ENCODE peak calls at places on chromosome 19, in ten cellular contexts. X, K, B, I, E, Y, W, U, D and C are unnamed samples.

GRCh38 chr19:49056101-49056901 is 1.2 kb downstream of the CGB7 start:
- DNase-seq in B (peak; percentile 53), D (peak; percentile 84), U (peak; percentile 36), W (no peak), Y (peak; percentile 45), K (peak; percentile 68), E (peak; percentile 97), X (no peak), I (peak; percentile 70), C (peak; percentile 72)

GRCh38 chr19:55113570-55114039 is 3.8 kb downstream of the PPP1R12C start:
- DNase-seq in X (no peak), K (peak; percentile 77), D (no peak), Y (no peak), W (peak; percentile 64), I (peak; percentile 81), U (peak; percentile 77), E (peak; percentile 98), B (peak; percentile 65), C (no peak)

GRCh38 chr19:49911381-49912145 is 14.9 kb upstream of the IL4I1 start:
- DNase-seq in X (no peak), D (peak; percentile 79), B (no peak), Y (peak; percentile 92), I (no peak), E (peak; percentile 76), U (no peak), K (no peak), W (no peak), C (no peak)

GRCh38 chr19:55146078-55146647 is 2.8 kb downstream of the TNNT1 start:
- DNase-seq in U (no peak), X (no peak), Y (no peak), D (peak; percentile 69), W (no peak), E (peak; percentile 86), I (no peak), B (no peak), K (no peak), C (no peak)

GRCh38 chr19:32642771-32643170 is 32.2 kb downstream of the ANKRD27 start:
- DNase-seq in K (no peak), B (no peak), U (no peak), D (no peak), Y (no peak), X (no peak), I (no peak), E (no peak), W (no peak), C (no peak)

GRCh38 chr19:12331211-12331941 is 2.1 kb downstream of the ZNF563 start:
- DNase-seq in E (no peak), I (no peak), B (no peak), W (no peak), K (no peak), D (peak; percentile 85), Y (peak; percentile 84), X (peak; percentile 78), U (no peak), C (peak; percentile 56)

GRCh38 chr19:4101496-4101770 is 22.5 kb downstream of the MAP2K2 start:
- DNase-seq in B (no peak), X (no peak), Y (no peak), I (no peak), U (no peak), D (no peak), K (no peak), W (no peak), E (peak; percentile 84), C (no peak)

GRCh38 chr19:17522988-17523872 is 11.8 kb downstream of the PGLS start:
- DNase-seq in B (no peak), D (peak; percentile 87), E (peak; percentile 54), U (no peak), X (peak; percentile 91), K (peak; percentile 23), W (no peak), I (peak; percentile 85), Y (peak; percentile 97), C (peak; percentile 79)

GRCh38 chr19:6417713-6418561 is 6.7 kb downstream of the KHSRP start:
- DNase-seq in U (no peak), W (no peak), Y (no peak), K (peak; percentile 45), I (no peak), X (no peak), E (peak; percentile 97), D (no peak), B (no peak), C (no peak)

GRCh38 chr19:18233224-18233825 is 7.1 kb upstream of the PDE4C start:
- DNase-seq in Y (peak; percentile 34), B (peak; percentile 77), E (peak; percentile 95), U (no peak), X (no peak), D (peak; percentile 78), I (peak; percentile 71), W (peak; percentile 63), K (peak; percentile 63), C (peak; percentile 53)

GRCh38 chr19:56403764-56404704 is at the start of gene ZNF583:
- DNase-seq in X (peak; percentile 74), I (peak; percentile 96), E (peak; percentile 98), K (peak; percentile 99), D (peak; percentile 93), B (peak; percentile 83), W (peak; percentile 85), Y (peak; percentile 94), U (peak; percentile 95), C (peak; percentile 93)
- TF ChIP-seq CTCF in X (no peak), I (no peak), E (no peak), K (no peak), D (no peak), B (no peak), W (no peak), Y (no peak), U (no peak), C (no peak)

DNA sequence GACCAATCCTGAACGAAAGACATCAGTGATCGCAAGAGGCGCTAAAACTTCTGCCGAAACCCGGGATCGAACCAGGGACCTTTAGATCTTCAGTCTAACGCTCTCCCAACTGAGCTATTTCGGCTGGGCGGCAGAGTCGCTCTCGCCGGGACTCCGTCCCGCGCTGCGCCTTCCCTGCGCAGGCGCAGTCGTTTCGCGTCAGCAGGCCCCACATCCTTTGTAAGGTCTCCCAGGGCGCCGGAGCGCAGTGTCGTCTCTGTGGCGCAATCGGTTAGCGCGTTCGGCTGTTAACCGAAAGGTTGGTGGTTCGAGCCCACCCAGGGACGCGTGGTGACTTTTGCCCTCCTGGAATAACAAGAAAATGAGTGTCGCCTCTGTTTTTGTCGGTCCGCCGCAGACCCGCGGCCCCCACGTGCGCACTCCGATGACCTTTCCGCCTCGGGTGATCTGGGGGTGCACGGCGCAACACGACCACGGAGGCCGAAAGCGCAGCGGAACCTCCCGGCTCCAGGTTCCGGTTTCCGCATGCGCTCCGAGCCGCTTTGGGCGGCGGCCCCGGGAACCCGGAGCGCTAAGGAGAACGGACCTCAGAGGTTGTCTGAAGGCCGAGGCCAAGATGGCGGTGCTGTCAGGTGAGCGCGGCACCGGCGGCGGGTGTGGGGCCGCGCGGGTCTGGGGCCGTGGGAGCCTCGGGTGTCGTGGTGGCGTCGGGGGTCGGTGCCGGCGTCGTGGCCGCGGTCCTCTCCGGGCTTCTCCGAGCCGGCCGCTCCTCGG is at the start of gene NDUFS7:
- DNase-seq in D (peak; percentile 88), K (peak; percentile 93), Y (peak; percentile 97), W (peak; percentile 82), B (peak; percentile 98), I (peak; percentile 92), U (peak; percentile 88), E (peak; percentile 99), X (peak; percentile 84), C (peak; percentile 98)
- TF ChIP-seq CTCF in D (no peak), K (no peak), Y (peak; percentile 15), W (no peak), B (peak; percentile 40), I (peak; percentile 21), U (no peak), E (no peak), X (peak; percentile 36), C (no peak)

GRCh38 chr19:29121684-29122083 is 91.3 kb downstream of the UQCRFS1 start:
- DNase-seq in B (peak; percentile 53), D (no peak), K (peak; percentile 12), E (no peak), I (no peak), Y (peak; percentile 8), W (no peak), X (no peak), U (no peak), C (no peak)

GRCh38 chr19:29118384-29118783 is 94.6 kb downstream of the UQCRFS1 start:
- DNase-seq in D (no peak), U (no peak), I (no peak), W (no peak), B (no peak), X (no peak), Y (no peak), K (no peak), E (no peak), C (no peak)

GRCh38 chr19:29120471-29120870 is 92.5 kb downstream of the UQCRFS1 start:
- DNase-seq in K (no peak), D (no peak), I (no peak), U (no peak), W (no peak), X (no peak), E (no peak), Y (no peak), B (no peak), C (no peak)

GRCh38 chr19:29117926-29118325 is 95.0 kb downstream of the UQCRFS1 start:
- DNase-seq in U (no peak), D (no peak), K (no peak), I (no peak), E (no peak), Y (no peak), X (no peak), W (no peak), B (no peak), C (no peak)

GRCh38 chr19:29119582-29119981 is 93.4 kb downstream of the UQCRFS1 start:
- DNase-seq in B (no peak), U (no peak), D (no peak), E (no peak), W (no peak), K (no peak), X (no peak), I (no peak), Y (no peak), C (no peak)
- TF ChIP-seq CTCF in B (peak; percentile 40), U (no peak), D (no peak), E (no peak), W (no peak), K (no peak), X (no peak), I (no peak), Y (no peak), C (no peak)

GRCh38 chr19:47537493-47537892 is 22.6 kb upstream of the NAPA start:
- DNase-seq in Y (no peak), E (no peak), X (no peak), K (no peak), U (no peak), I (no peak), W (no peak), D (no peak), B (no peak), C (no peak)

GRCh38 chr19:47534628-47535027 is 19.8 kb upstream of the NAPA start:
- DNase-seq in I (no peak), U (no peak), E (no peak), K (no peak), D (no peak), W (no peak), B (no peak), X (no peak), Y (no peak), C (no peak)

GRCh38 chr19:47526798-47527197 is 11.9 kb upstream of the NAPA start:
- DNase-seq in K (no peak), X (no peak), B (no peak), E (peak; percentile 21), Y (no peak), W (no peak), U (no peak), I (no peak), D (no peak), C (no peak)

GRCh38 chr19:47529018-47529742 is 14.3 kb upstream of the NAPA start:
- DNase-seq in B (no peak), D (no peak), Y (no peak), U (no peak), I (no peak), X (no peak), E (peak; percentile 75), W (no peak), K (no peak), C (no peak)

GRCh38 chr19:47531640-47532387 is 17.0 kb upstream of the NAPA start:
- DNase-seq in U (no peak), Y (no peak), I (no peak), W (no peak), D (no peak), X (no peak), E (peak; percentile 57), B (no peak), K (no peak), C (no peak)
- TF ChIP-seq CTCF in U (no peak), Y (no peak), I (no peak), W (no peak), D (no peak), X (no peak), E (no peak), B (no peak), K (no peak), C (no peak)